ENCODE peak calls at places on chromosomes 16 and 17, in four cellular contexts. V is HT-29; S is kidney; Y is activated CD4-positive, alpha-beta T cell treated with anti-CD3 and anti-CD28 coated beads for 4 hours. F is an unnamed sample.

GRCh38 chr17:57609878-57610270 is 135.2 kb downstream of the CCDC182 start:
- DNase-seq in V (no peak), S (no peak), Y (no peak), F (no peak)

GRCh38 chr16:85947511-85948509 is 48.8 kb downstream of the IRF8 start:
- DNase-seq in V (no peak), S (no peak), Y (peak; percentile 56), F (peak; percentile 69)

GRCh38 chr17:50956750-50957523 is 90.8 kb upstream of the TOB1 start:
- DNase-seq in V (peak; percentile 70), S (peak; percentile 79), Y (peak; percentile 65), F (peak; percentile 69)

GRCh38 chr17:64418506-64419339 is 28.1 kb upstream of the PECAM1 start:
- DNase-seq in V (peak; percentile 77), S (no peak), Y (no peak), F (peak; percentile 64)

GRCh38 chr16:4982056-4982867 is 24.1 kb downstream of the SEC14L5 start:
- DNase-seq in V (no peak), S (no peak), Y (no peak), F (no peak)

GRCh38 chr17:74404218-74404617 is 27.7 kb upstream of the GPRC5C start:
- DNase-seq in V (no peak), S (no peak), Y (no peak), F (no peak)

GRCh38 chr16:23670137-23670776 is 8.4 kb upstream of the PLK1 start:
- DNase-seq in V (no peak), S (no peak), Y (no peak), F (no peak)

GRCh38 chr16:86899757-86900156 is 321.4 kb downstream of the FOXL1 start:
- DNase-seq in V (no peak), S (no peak), Y (no peak), F (no peak)

GRCh38 chr17:80892900-80893603 is 98.6 kb upstream of the CHMP6 start:
- DNase-seq in V (no peak), S (no peak), Y (peak; percentile 50), F (no peak)

GRCh38 chr17:2724783-2725164 is 13.2 kb upstream of the CLUH start:
- DNase-seq in V (peak; percentile 51), S (no peak), Y (peak; percentile 38), F (peak; percentile 63)

GRCh38 chr17:77875881-77876509 is 82.5 kb upstream of the TNRC6C start:
- DNase-seq in V (no peak), S (no peak), Y (no peak), F (no peak)

GRCh38 chr17:80247561-80247960 is 13.1 kb upstream of the RNF213 start:
- DNase-seq in V (no peak), S (no peak), Y (no peak), F (no peak)

GRCh38 chr17:73320601-73321264 is 8.9 kb upstream of the CDC42EP4 start:
- DNase-seq in V (no peak), S (no peak), Y (no peak), F (no peak)

GRCh38 chr17:44385287-44386181 is 3.9 kb downstream of the ITGA2B start:
- DNase-seq in V (no peak), S (peak; percentile 94), Y (peak; percentile 84), F (peak; percentile 54)

GRCh38 chr17:49527927-49528651 is 33.0 kb downstream of the NGFR start:
- DNase-seq in V (no peak), S (no peak), Y (no peak), F (no peak)

GRCh38 chr16:80300876-80301275 is 239.9 kb upstream of the DYNLRB2 start:
- DNase-seq in V (no peak), S (no peak), Y (no peak), F (no peak)